ENCODE peak calls at places on chromosomes 4 and X, in six cellular contexts. One of them, this sample, is unnamed.

GRCh38 chrX:103640401-103641155 is 11.8 kb downstream of the TCEAL1 start:
- DNase-seq in stimulated activated CD4-positive, alpha-beta T cell treated with anti-CD3 and anti-CD28 coated beads, TNF-alpha, amount 100 ng/mL, for 1 hour: no peak
- DNase-seq in RPMI7951: peak
- DNase-seq in GM23248: peak
- DNase-seq in activated T-cell treated with anti-CD3 and anti-CD28 coated beads, Interleukin-2, amount 50 U/mL, for 24 hours: no peak
- DNase-seq in ovary: no peak
- DNase-seq in this sample: no peak

GRCh38 chr4:83548151-83548905 is 12.4 kb downstream of the GPAT3 start:
- DNase-seq in ovary: peak
- DNase-seq in RPMI7951: peak
- DNase-seq in stimulated activated CD4-positive, alpha-beta T cell treated with anti-CD3 and anti-CD28 coated beads, TNF-alpha, amount 100 ng/mL, for 1 hour: peak
- DNase-seq in GM23248: peak
- DNase-seq in activated T-cell treated with anti-CD3 and anti-CD28 coated beads, Interleukin-2, amount 50 U/mL, for 24 hours: peak
- DNase-seq in this sample: no peak

GRCh38 chr4:78184584-78184983 is 127.5 kb downstream of the FRAS1 start:
- DNase-seq in GM23248: no peak
- DNase-seq in RPMI7951: no peak
- DNase-seq in ovary: no peak
- DNase-seq in activated T-cell treated with anti-CD3 and anti-CD28 coated beads, Interleukin-2, amount 50 U/mL, for 24 hours: no peak
- DNase-seq in stimulated activated CD4-positive, alpha-beta T cell treated with anti-CD3 and anti-CD28 coated beads, TNF-alpha, amount 100 ng/mL, for 1 hour: no peak
- DNase-seq in this sample: no peak

GRCh38 chr4:39855909-39856512 is 121.7 kb downstream of the PDS5A start:
- DNase-seq in activated T-cell treated with anti-CD3 and anti-CD28 coated beads, Interleukin-2, amount 50 U/mL, for 24 hours: no peak
- DNase-seq in GM23248: peak
- DNase-seq in ovary: no peak
- DNase-seq in stimulated activated CD4-positive, alpha-beta T cell treated with anti-CD3 and anti-CD28 coated beads, TNF-alpha, amount 100 ng/mL, for 1 hour: no peak
- DNase-seq in RPMI7951: peak
- DNase-seq in this sample: no peak

GRCh38 chr4:141142423-141142822 is 9.2 kb upstream of the RNF150 start:
- DNase-seq in GM23248: no peak
- DNase-seq in activated T-cell treated with anti-CD3 and anti-CD28 coated beads, Interleukin-2, amount 50 U/mL, for 24 hours: no peak
- DNase-seq in ovary: no peak
- DNase-seq in RPMI7951: peak
- DNase-seq in stimulated activated CD4-positive, alpha-beta T cell treated with anti-CD3 and anti-CD28 coated beads, TNF-alpha, amount 100 ng/mL, for 1 hour: no peak
- DNase-seq in this sample: no peak

GRCh38 chr4:121952290-121952689 is 430 bp upstream of the TRPC3 start:
- DNase-seq in activated T-cell treated with anti-CD3 and anti-CD28 coated beads, Interleukin-2, amount 50 U/mL, for 24 hours: no peak
- DNase-seq in GM23248: no peak
- DNase-seq in RPMI7951: no peak
- DNase-seq in stimulated activated CD4-positive, alpha-beta T cell treated with anti-CD3 and anti-CD28 coated beads, TNF-alpha, amount 100 ng/mL, for 1 hour: no peak
- DNase-seq in ovary: no peak
- DNase-seq in this sample: no peak

GRCh38 chrX:9352683-9353430 is 112.0 kb upstream of the TBL1X start:
- DNase-seq in ovary: peak
- DNase-seq in RPMI7951: peak
- DNase-seq in activated T-cell treated with anti-CD3 and anti-CD28 coated beads, Interleukin-2, amount 50 U/mL, for 24 hours: peak
- DNase-seq in stimulated activated CD4-positive, alpha-beta T cell treated with anti-CD3 and anti-CD28 coated beads, TNF-alpha, amount 100 ng/mL, for 1 hour: no peak
- DNase-seq in GM23248: peak
- DNase-seq in this sample: peak

GRCh38 chr4:3825530-3825929 is 59.3 kb downstream of the ADRA2C start:
- DNase-seq in RPMI7951: no peak
- DNase-seq in stimulated activated CD4-positive, alpha-beta T cell treated with anti-CD3 and anti-CD28 coated beads, TNF-alpha, amount 100 ng/mL, for 1 hour: no peak
- DNase-seq in GM23248: no peak
- DNase-seq in ovary: no peak
- DNase-seq in activated T-cell treated with anti-CD3 and anti-CD28 coated beads, Interleukin-2, amount 50 U/mL, for 24 hours: no peak
- DNase-seq in this sample: no peak

GRCh38 chr4:2583517-2583916 is 47.1 kb downstream of the FAM193A start:
- DNase-seq in stimulated activated CD4-positive, alpha-beta T cell treated with anti-CD3 and anti-CD28 coated beads, TNF-alpha, amount 100 ng/mL, for 1 hour: no peak
- DNase-seq in GM23248: peak
- DNase-seq in RPMI7951: no peak
- DNase-seq in activated T-cell treated with anti-CD3 and anti-CD28 coated beads, Interleukin-2, amount 50 U/mL, for 24 hours: peak
- DNase-seq in ovary: no peak
- DNase-seq in this sample: no peak

GRCh38 chr4:139241086-139241783 is 38.8 kb downstream of the MGARP start:
- DNase-seq in GM23248: no peak
- DNase-seq in activated T-cell treated with anti-CD3 and anti-CD28 coated beads, Interleukin-2, amount 50 U/mL, for 24 hours: no peak
- DNase-seq in ovary: no peak
- DNase-seq in stimulated activated CD4-positive, alpha-beta T cell treated with anti-CD3 and anti-CD28 coated beads, TNF-alpha, amount 100 ng/mL, for 1 hour: no peak
- DNase-seq in RPMI7951: no peak
- DNase-seq in this sample: no peak

GRCh38 chrX:103519389-103519788 is at the start of gene RAB40A:
- DNase-seq in stimulated activated CD4-positive, alpha-beta T cell treated with anti-CD3 and anti-CD28 coated beads, TNF-alpha, amount 100 ng/mL, for 1 hour: no peak
- DNase-seq in activated T-cell treated with anti-CD3 and anti-CD28 coated beads, Interleukin-2, amount 50 U/mL, for 24 hours: no peak
- DNase-seq in GM23248: no peak
- DNase-seq in ovary: no peak
- DNase-seq in RPMI7951: no peak
- DNase-seq in this sample: no peak

GRCh38 chr4:86416081-86416480 is 56.2 kb upstream of the MAPK10 start:
- DNase-seq in stimulated activated CD4-positive, alpha-beta T cell treated with anti-CD3 and anti-CD28 coated beads, TNF-alpha, amount 100 ng/mL, for 1 hour: no peak
- DNase-seq in activated T-cell treated with anti-CD3 and anti-CD28 coated beads, Interleukin-2, amount 50 U/mL, for 24 hours: no peak
- DNase-seq in RPMI7951: no peak
- DNase-seq in GM23248: no peak
- DNase-seq in ovary: no peak
- DNase-seq in this sample: no peak

GRCh38 chr4:123649644-123650356 is 253.2 kb downstream of the SPRY1 start:
- DNase-seq in stimulated activated CD4-positive, alpha-beta T cell treated with anti-CD3 and anti-CD28 coated beads, TNF-alpha, amount 100 ng/mL, for 1 hour: no peak
- DNase-seq in RPMI7951: peak
- DNase-seq in activated T-cell treated with anti-CD3 and anti-CD28 coated beads, Interleukin-2, amount 50 U/mL, for 24 hours: no peak
- DNase-seq in ovary: peak
- DNase-seq in GM23248: peak
- DNase-seq in this sample: no peak

This sample was measured in testis.